ENCODE peak calls at places on chromosome 14, in ten cellular contexts. V, Y, L, Q, X, F, N, J, H and Z are unnamed samples.

GRCh38 chr14:92607702-92608429 is 94.3 kb downstream of the RIN3 start:
- DNase-seq in V (peak), Y (no peak), L (no peak), Q (no peak), X (peak), F (no peak), N (peak), J (no peak), H (no peak), Z (no peak)

GRCh38 chr14:69079188-69079742 is 73.7 kb downstream of the DCAF5 start:
- DNase-seq in V (peak), Y (no peak), L (no peak), Q (no peak), X (no peak), F (no peak), N (no peak), J (no peak), H (no peak), Z (no peak)

GRCh38 chr14:79730911-79731310 is 480.4 kb downstream of the DIO2 start:
- DNase-seq in V (peak), Y (no peak), L (peak), Q (no peak), X (no peak), F (no peak), N (no peak), J (no peak), H (no peak), Z (no peak)

GRCh38 chr14:67538501-67538900 is 5.4 kb downstream of the PLEKHH1 start:
- DNase-seq in V (no peak), Y (no peak), L (no peak), Q (peak), X (no peak), F (no peak), N (no peak), J (no peak), H (no peak), Z (no peak)

GRCh38 chr14:37678916-37679315 is 83.5 kb downstream of the TTC6 start:
- DNase-seq in V (no peak), Y (no peak), L (no peak), Q (no peak), X (no peak), F (no peak), N (no peak), J (no peak), H (no peak), Z (no peak)

GRCh38 chr14:96105089-96105920 is 66.1 kb downstream of the C14orf132 start:
- DNase-seq in V (no peak), Y (no peak), L (no peak), Q (peak), X (no peak), F (no peak), N (no peak), J (no peak), H (no peak), Z (no peak)

GRCh38 chr14:79822034-79822433 is 389.3 kb downstream of the DIO2 start:
- DNase-seq in V (no peak), Y (no peak), L (no peak), Q (no peak), X (no peak), F (no peak), N (no peak), J (no peak), H (no peak), Z (no peak)

GRCh38 chr14:72124171-72124570 is 191.9 kb downstream of the RGS6 start:
- DNase-seq in V (no peak), Y (no peak), L (no peak), Q (no peak), X (no peak), F (no peak), N (no peak), J (no peak), H (no peak), Z (no peak)

GRCh38 chr14:100383727-100384158 is 60.6 kb downstream of the SLC25A47 start:
- DNase-seq in V (peak), Y (peak), L (peak), Q (peak), X (no peak), F (peak), N (no peak), J (peak), H (peak), Z (peak)

GRCh38 chr14:100077441-100077840 is 12.2 kb downstream of the EVL start:
- DNase-seq in V (no peak), Y (no peak), L (no peak), Q (no peak), X (no peak), F (no peak), N (no peak), J (no peak), H (no peak), Z (no peak)

GRCh38 chr14:39229222-39229543 is 4.5 kb upstream of the MIA2 start:
- DNase-seq in V (no peak), Y (no peak), L (no peak), Q (no peak), X (no peak), F (no peak), N (peak), J (no peak), H (no peak), Z (no peak)

GRCh38 chr14:30270200-30271161 is 288.5 kb upstream of the G2E3 start:
- DNase-seq in V (peak), Y (peak), L (peak), Q (peak), X (peak), F (peak), N (no peak), J (peak), H (peak), Z (peak)

GRCh38 chr14:35879141-35879648 is 53.1 kb downstream of the BRMS1L start:
- DNase-seq in V (peak), Y (no peak), L (no peak), Q (no peak), X (no peak), F (no peak), N (no peak), J (no peak), H (no peak), Z (no peak)

GRCh38 chr14:63388766-63389431 is 70.2 kb upstream of the GPHB5 start:
- DNase-seq in V (peak), Y (no peak), L (no peak), Q (peak), X (peak), F (peak), N (no peak), J (no peak), H (peak), Z (peak)

GRCh38 chr14:73058923-73059311 is 583 bp downstream of the RBM25 start:
- DNase-seq in V (no peak), Y (no peak), L (no peak), Q (no peak), X (no peak), F (peak), N (no peak), J (peak), H (peak), Z (no peak)

GRCh38 chr14:58547649-58548048 is 90.1 kb upstream of the DACT1 start:
- DNase-seq in V (no peak), Y (no peak), L (no peak), Q (no peak), X (no peak), F (no peak), N (no peak), J (peak), H (peak), Z (no peak)

GRCh38 chr14:102189858-102190257 is 50.2 kb downstream of the WDR20 start:
- DNase-seq in V (no peak), Y (no peak), L (no peak), Q (no peak), X (no peak), F (no peak), N (no peak), J (no peak), H (no peak), Z (no peak)

GRCh38 chr14:48333221-48333910 is 658.0 kb upstream of the MDGA2 start:
- DNase-seq in V (no peak), Y (no peak), L (no peak), Q (no peak), X (no peak), F (no peak), N (no peak), J (no peak), H (no peak), Z (no peak)

GRCh38 chr14:36027354-36027753 is 149.2 kb downstream of the PTCSC3 start:
- DNase-seq in V (no peak), Y (no peak), L (no peak), Q (no peak), X (no peak), F (no peak), N (no peak), J (no peak), H (no peak), Z (no peak)

GRCh38 chr14:22882529-22883190 is 362 bp upstream of the REM2 start:
- DNase-seq in V (peak), Y (peak), L (no peak), Q (peak), X (no peak), F (peak), N (no peak), J (peak), H (peak), Z (peak)

GRCh38 chr14:99194136-99194535 is 77.9 kb downstream of the BCL11B start:
- DNase-seq in V (no peak), Y (no peak), L (no peak), Q (no peak), X (no peak), F (no peak), N (no peak), J (no peak), H (no peak), Z (no peak)

GRCh38 chr14:102481791-102482238 is 27.8 kb downstream of the ANKRD9 start:
- DNase-seq in V (peak), Y (no peak), L (no peak), Q (peak), X (no peak), F (no peak), N (no peak), J (no peak), H (no peak), Z (no peak)

GRCh38 chr14:59755388-59755787 is 115.2 kb downstream of the RTN1 start:
- DNase-seq in V (no peak), Y (no peak), L (no peak), Q (no peak), X (no peak), F (peak), N (no peak), J (no peak), H (no peak), Z (no peak)

GRCh38 chr14:66709292-66709691 is 201.3 kb downstream of the GPHN start:
- DNase-seq in V (peak), Y (no peak), L (no peak), Q (no peak), X (peak), F (no peak), N (no peak), J (peak), H (no peak), Z (no peak)

GRCh38 chr14:34254031-34254430 is 208.0 kb downstream of the SPTSSA start:
- DNase-seq in V (no peak), Y (no peak), L (no peak), Q (no peak), X (no peak), F (no peak), N (no peak), J (no peak), H (no peak), Z (no peak)

GRCh38 chr14:90299408-90299807 is 32.3 kb downstream of the NRDE2 start:
- DNase-seq in V (no peak), Y (no peak), L (no peak), Q (no peak), X (no peak), F (no peak), N (no peak), J (no peak), H (no peak), Z (no peak)

GRCh38 chr14:77738559-77739250 is 22.3 kb downstream of the SNW1 start:
- DNase-seq in V (peak), Y (no peak), L (no peak), Q (no peak), X (no peak), F (no peak), N (no peak), J (no peak), H (no peak), Z (no peak)

GRCh38 chr14:35400707-35401421 is 3.7 kb downstream of the NFKBIA start:
- DNase-seq in V (peak), Y (no peak), L (no peak), Q (peak), X (no peak), F (no peak), N (no peak), J (no peak), H (no peak), Z (no peak)

GRCh38 chr14:68309121-68309520 is 483.7 kb downstream of the ZFP36L1 start:
- DNase-seq in V (no peak), Y (no peak), L (no peak), Q (no peak), X (no peak), F (no peak), N (no peak), J (no peak), H (no peak), Z (no peak)

GRCh38 chr14:101033446-101034165 is 130.1 kb upstream of the RTL1 start:
- DNase-seq in V (no peak), Y (no peak), L (no peak), Q (peak), X (no peak), F (no peak), N (no peak), J (no peak), H (no peak), Z (no peak)

GRCh38 chr14:63308723-63309317 is 9.9 kb downstream of the GPHB5 start:
- DNase-seq in V (peak), Y (no peak), L (no peak), Q (no peak), X (no peak), F (peak), N (no peak), J (peak), H (peak), Z (peak)